ENCODE peak calls at places on chromosomes 5 and 9, in four cellular contexts. A is NCI-H69, U is Right ventricle myocardium inferior, N is NCI-H1092. J is an unnamed sample.
A peak's percentile ranks its signal among the peaks of the same experiment; 100 is the strongest.

GRCh38 chr5:79297661-79298060 is 61.7 kb downstream of the JMY start:
- DNase-seq in A (peak; percentile 20), N (no peak), U (no peak), J (no peak)

GRCh38 chr9:81344366-81344765 is 345.0 kb downstream of the TLE1 start:
- DNase-seq in N (no peak), A (peak; percentile 14), U (no peak), J (no peak)

GRCh38 chr5:39424751-39425524 is at the start of gene DAB2:
- DNase-seq in N (no peak), U (peak; percentile 93), A (peak; percentile 58), J (peak; percentile 97)

GRCh38 chr9:127905788-127906191 is 6.4 kb upstream of the ST6GALNAC6 start:
- DNase-seq in U (no peak), A (no peak), N (no peak), J (no peak)

GRCh38 chr5:63822633-63823032 is 139.6 kb downstream of the HTR1A start:
- DNase-seq in U (no peak), A (peak; percentile 28), N (no peak), J (no peak)

GRCh38 chr9:36903541-36904435 is 130.3 kb downstream of the PAX5 start:
- DNase-seq in N (no peak), A (peak; percentile 86), U (no peak), J (no peak)

GRCh38 chr5:160021818-160022446 is 13.0 kb downstream of the TTC1 start:
- DNase-seq in U (no peak), N (peak; percentile 14), A (peak; percentile 69), J (no peak)

GRCh38 chr9:97558701-97559101 is 57.2 kb downstream of the TMOD1 start:
- DNase-seq in A (no peak), U (no peak), N (no peak), J (no peak)

GRCh38 chr5:1502046-1502736 is 21.6 kb downstream of the LPCAT1 start:
- DNase-seq in A (no peak), N (no peak), U (peak; percentile 86), J (no peak)

GRCh38 chr9:114909657-114910056 is 20.7 kb downstream of the TNFSF8 start:
- DNase-seq in U (no peak), N (no peak), A (peak; percentile 41), J (peak; percentile 34)

GRCh38 chr5:115559524-115559923 is 14.9 kb upstream of the FEM1C start:
- DNase-seq in U (no peak), A (no peak), N (no peak), J (no peak)

GRCh38 chr9:86043999-86044398 is 55.4 kb downstream of the GOLM1 start:
- DNase-seq in U (no peak), N (no peak), A (no peak), J (no peak)

GRCh38 chr9:7407246-7407645 is 392.3 kb downstream of the DMAC1 start:
- DNase-seq in A (no peak), N (no peak), U (no peak), J (no peak)

GRCh38 chr9:5326893-5327548 is 12.7 kb downstream of the RLN1 start:
- DNase-seq in N (no peak), A (peak; percentile 71), U (no peak), J (peak; percentile 90)

GRCh38 chr9:106438928-106439327 is 424.0 kb upstream of the ZNF462 start:
- DNase-seq in A (no peak), U (no peak), N (no peak), J (no peak)

GRCh38 chr9:73643379-73644013 is 491.8 kb downstream of the ANXA1 start:
- DNase-seq in A (no peak), U (no peak), N (no peak), J (no peak)

GRCh38 chr5:168137265-168137664 is 154.2 kb upstream of the WWC1 start:
- DNase-seq in U (no peak), N (no peak), A (no peak), J (no peak)

GRCh38 chr5:113022661-113023060 is 46.1 kb downstream of the DCP2 start:
- DNase-seq in A (no peak), N (no peak), U (no peak), J (no peak)

GRCh38 chr5:116992681-116993080 is 418.1 kb upstream of the SEMA6A start:
- DNase-seq in A (no peak), U (no peak), N (no peak), J (no peak)

GRCh38 chr9:122402403-122403268 is 31.8 kb downstream of the PTGS1 start:
- DNase-seq in A (no peak), N (no peak), U (no peak), J (peak; percentile 90)

GRCh38 chr9:136741885-136742568 is 713 bp downstream of the LCN10 start:
- DNase-seq in A (no peak), U (no peak), N (no peak), J (no peak)

GRCh38 chr9:101307041-101307440 is 77.8 kb downstream of the BAAT start:
- DNase-seq in A (peak; percentile 58), U (no peak), N (peak; percentile 14), J (no peak)

GRCh38 chr5:73256462-73257260 is 83.7 kb downstream of the TMEM174 start:
- DNase-seq in A (no peak), N (no peak), U (no peak), J (peak; percentile 84)

GRCh38 chr5:1217596-1218206 is 7.5 kb upstream of the SLC6A18 start:
- DNase-seq in A (peak; percentile 74), U (peak; percentile 25), N (no peak), J (no peak)

GRCh38 chr9:136587145-136587943 is 41.5 kb upstream of the NOTCH1 start:
- DNase-seq in N (no peak), U (peak; percentile 93), A (peak; percentile 88), J (no peak)

GRCh38 chr9:104907278-104907951 is 20.5 kb downstream of the ABCA1 start:
- DNase-seq in A (no peak), N (no peak), U (no peak), J (no peak)

GRCh38 chr5:177312649-177313181 is 1.0 kb upstream of the MXD3 start:
- DNase-seq in A (peak; percentile 84), U (peak; percentile 39), N (no peak), J (no peak)

GRCh38 chr5:160166069-160166972 is 47.1 kb upstream of the PWWP2A start:
- DNase-seq in A (no peak), N (no peak), U (no peak), J (no peak)

GRCh38 chr5:126093041-126093440 is 330.2 kb upstream of the GRAMD2B start:
- DNase-seq in N (no peak), U (no peak), A (no peak), J (no peak)

GRCh38 chr5:24712047-24712446 is 67.3 kb upstream of the CDH10 start:
- DNase-seq in A (no peak), U (no peak), N (no peak), J (no peak)

GRCh38 chr9:130837002-130837511 is 2.0 kb downstream of the ABL1 start:
- DNase-seq in N (no peak), A (peak; percentile 22), U (no peak), J (no peak)

GRCh38 chr9:15420796-15421195 is 1.9 kb upstream of the SNAPC3 start:
- DNase-seq in N (no peak), A (no peak), U (no peak), J (no peak)

GRCh38 chr5:145975361-145976066 is 39.1 kb downstream of the SH3RF2 start:
- DNase-seq in N (no peak), A (peak; percentile 78), U (no peak), J (no peak)